ENCODE peak calls at places on chromosome 10, in eight cellular contexts. E is sigmoid colon, I is neural progenitor cell, X is GM12878, L is tibial artery, T is uterus, Z is gastrocnemius medialis, R is A549. C is an unnamed sample.

GRCh38 chr10:11869211-11869610 is 46.1 kb downstream of the PROSER2 start:
- DNase-seq in Z (no peak), X (no peak), R (no peak), I (no peak), E (no peak), T (no peak), L (no peak), C (no peak)

GRCh38 chr10:73850863-73851461 is 23.4 kb downstream of the CAMK2G start:
- DNase-seq in Z (no peak), X (no peak), L (peak), R (no peak), E (peak), T (peak), I (no peak), C (no peak)

GRCh38 chr10:78688945-78689935 is 379.5 kb upstream of the ZMIZ1 start:
- DNase-seq in L (peak), X (no peak), Z (peak), E (peak), I (peak), R (no peak), T (peak), C (no peak)

GRCh38 chr10:112716924-112717348 is 233.1 kb upstream of the TCF7L2 start:
- DNase-seq in X (no peak), Z (no peak), I (no peak), T (no peak), R (peak), E (no peak), L (no peak), C (no peak)

GRCh38 chr10:92778091-92778490 is 70.2 kb upstream of the EXOC6 start:
- DNase-seq in R (no peak), I (no peak), Z (no peak), T (no peak), E (no peak), L (no peak), X (no peak), C (no peak)

GRCh38 chr10:100185364-100186252 is at the start of gene ERLIN1:
- DNase-seq in X (peak), R (peak), T (peak), I (peak), E (peak), Z (peak), L (peak), C (peak)

GRCh38 chr10:46558411-46559185 is 2.1 kb upstream of the GPRIN2 start:
- DNase-seq in X (no peak), Z (no peak), T (no peak), E (peak), R (peak), I (no peak), L (peak), C (no peak)

GRCh38 chr10:6918305-6918704 is 338.2 kb upstream of the PRKCQ start:
- DNase-seq in T (peak), X (no peak), E (no peak), L (peak), Z (no peak), I (peak), R (no peak), C (no peak)

GRCh38 chr10:59470570-59470969 is 108.2 kb upstream of the FAM13C start:
- DNase-seq in T (no peak), X (no peak), E (no peak), Z (no peak), R (no peak), I (no peak), L (no peak), C (no peak)

GRCh38 chr10:107022600-107023354 is 141.7 kb downstream of the SORCS1 start:
- DNase-seq in R (no peak), Z (no peak), T (no peak), L (no peak), E (no peak), I (peak), X (no peak), C (no peak)

GRCh38 chr10:78470267-78471103 is 436.8 kb downstream of the RPS24 start:
- DNase-seq in E (no peak), R (no peak), T (no peak), I (no peak), L (no peak), X (no peak), Z (no peak), C (no peak)

GRCh38 chr10:103256613-103257012 is 10.9 kb downstream of the RPEL1 start:
- DNase-seq in L (no peak), Z (no peak), E (no peak), X (no peak), T (no peak), I (no peak), R (no peak), C (no peak)

GRCh38 chr10:131981429-131982184 is at the start of gene BNIP3:
- DNase-seq in E (peak), X (peak), T (peak), Z (peak), R (peak), I (peak), L (peak), C (peak)

GRCh38 chr10:131982796-131983195 is 1.1 kb upstream of the BNIP3 start:
- DNase-seq in Z (no peak), I (no peak), L (no peak), X (no peak), T (no peak), E (no peak), R (no peak), C (no peak)

GRCh38 chr10:131983780-131984179 is 2.1 kb upstream of the BNIP3 start:
- DNase-seq in Z (no peak), T (no peak), R (peak), X (no peak), I (no peak), L (no peak), E (no peak), C (peak)

GRCh38 chr10:131980757-131981428 is 830 bp downstream of the BNIP3 start:
- DNase-seq in R (no peak), L (no peak), X (no peak), I (peak), T (no peak), Z (no peak), E (peak), C (no peak)

GRCh38 chr10:131982185-131982756 is 548 bp upstream of the BNIP3 start:
- DNase-seq in E (no peak), I (no peak), L (no peak), X (no peak), T (no peak), R (peak), Z (no peak), C (no peak)
- H3K4me3 ChIP-seq in E (peak), I (peak), L (peak), X (peak), T (peak), R (peak), Z (peak), C (peak)

DNA sequence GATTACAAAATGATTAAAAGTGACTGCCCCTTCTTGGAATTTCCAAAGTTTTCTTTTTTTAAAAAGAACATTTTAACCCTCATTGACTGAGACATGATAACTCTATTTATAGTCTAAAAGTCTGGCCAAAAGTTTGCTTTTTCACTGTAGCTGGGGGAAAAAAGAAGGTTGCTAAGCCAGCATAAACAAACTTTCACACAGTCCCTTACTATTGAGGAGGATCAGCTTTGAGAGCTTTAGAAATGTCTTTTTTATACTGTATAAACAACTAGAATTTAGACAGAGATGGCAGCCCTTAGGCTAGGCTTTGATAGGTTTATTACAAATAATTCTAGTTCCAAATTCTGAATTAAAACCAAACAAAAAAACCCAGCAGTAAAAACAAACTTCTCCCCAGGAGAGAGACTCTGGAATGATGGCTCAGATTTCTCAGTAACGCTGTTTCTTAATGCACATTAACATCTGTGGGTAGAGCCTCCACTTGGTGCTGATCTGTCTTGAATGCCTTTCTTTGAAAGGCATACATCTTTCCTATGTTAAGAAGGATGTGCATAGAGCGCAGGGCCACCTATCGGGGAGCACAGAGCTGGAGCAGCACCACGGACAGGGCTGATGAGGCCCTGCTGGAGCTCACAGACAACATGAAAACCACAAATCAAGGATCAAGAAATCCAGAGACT is 100.9 kb upstream of the PDLIM1 start:
- DNase-seq in Z (no peak), X (no peak), I (peak), T (no peak), E (no peak), L (no peak), R (peak), C (peak)
- TF ChIP-seq CTCF in Z (no peak), X (peak), I (peak), T (no peak), E (no peak), L (no peak), R (no peak), C (peak)

GRCh38 chr10:101993836-101994235 is 62.1 kb downstream of the ARMH3 start:
- DNase-seq in T (no peak), I (no peak), E (no peak), X (no peak), R (no peak), L (no peak), Z (no peak), C (no peak)

GRCh38 chr10:101997803-101998202 is 58.2 kb downstream of the ARMH3 start:
- DNase-seq in T (no peak), R (no peak), I (no peak), L (no peak), Z (no peak), X (no peak), E (no peak), C (no peak)

GRCh38 chr10:102001435-102002068 is 54.4 kb downstream of the ARMH3 start:
- DNase-seq in E (no peak), X (peak), R (no peak), T (no peak), I (peak), Z (no peak), L (no peak), C (no peak)

DNA sequence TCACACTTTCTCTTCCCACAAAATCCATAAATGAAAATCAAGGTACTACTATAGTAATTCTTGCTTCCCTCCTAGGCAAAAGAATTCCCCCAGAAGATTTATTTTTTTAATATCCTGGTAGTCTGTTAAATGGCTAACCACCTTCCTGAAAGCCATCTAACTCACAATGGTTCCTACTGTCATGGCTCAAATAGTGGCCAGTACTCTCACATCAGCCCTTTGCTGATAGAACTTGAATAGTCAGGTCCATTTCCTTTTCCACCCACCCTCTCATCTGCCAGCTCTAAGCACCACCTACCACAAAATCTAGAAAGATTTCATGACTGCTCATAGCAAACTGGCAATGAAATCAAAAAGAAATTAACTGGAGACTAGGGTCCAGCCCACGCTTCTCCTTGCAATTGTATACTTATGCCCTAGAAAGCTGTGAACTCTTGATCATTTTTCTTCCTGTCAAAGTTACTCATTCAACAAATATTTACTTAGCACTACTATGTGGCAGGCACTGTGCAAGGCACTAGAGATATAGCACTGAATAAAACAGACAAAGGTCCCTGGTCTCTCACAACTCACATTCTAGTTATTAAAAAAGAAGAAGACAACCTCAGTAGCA is 60.4 kb downstream of the ARMH3 start:
- DNase-seq in Z (no peak), I (no peak), X (no peak), E (no peak), T (no peak), R (no peak), L (no peak), C (no peak)
- H3K27ac ChIP-seq in Z (no peak), I (no peak), X (peak), E (no peak), T (no peak), R (no peak), L (no peak), C (peak)

GRCh38 chr10:17226891-17227303 is 1.1 kb upstream of the VIM start:
- DNase-seq in E (peak), I (peak), X (no peak), T (no peak), L (no peak), R (no peak), Z (no peak), C (no peak)
- H3K4me3 ChIP-seq in E (no peak), I (peak), X (no peak), T (peak), L (peak), R (no peak), Z (peak), C (peak)

GRCh38 chr10:69318997-69319727 is 40.9 kb downstream of the HK1 start:
- DNase-seq in T (peak), L (peak), Z (peak), E (peak), I (peak), X (no peak), R (peak), C (no peak)

GRCh38 chr10:69317175-69318086 is 39.1 kb downstream of the HK1 start:
- DNase-seq in X (no peak), T (no peak), Z (no peak), L (no peak), E (no peak), R (no peak), I (no peak), C (no peak)

GRCh38 chr10:69319911-69320316 is 41.6 kb downstream of the HK1 start:
- DNase-seq in L (no peak), I (no peak), Z (no peak), X (no peak), E (no peak), R (no peak), T (no peak), C (no peak)

GRCh38 chr10:69316313-69317059 is 38.2 kb downstream of the HK1 start:
- DNase-seq in X (no peak), E (no peak), R (no peak), Z (no peak), L (peak), I (no peak), T (peak), C (no peak)

DNA sequence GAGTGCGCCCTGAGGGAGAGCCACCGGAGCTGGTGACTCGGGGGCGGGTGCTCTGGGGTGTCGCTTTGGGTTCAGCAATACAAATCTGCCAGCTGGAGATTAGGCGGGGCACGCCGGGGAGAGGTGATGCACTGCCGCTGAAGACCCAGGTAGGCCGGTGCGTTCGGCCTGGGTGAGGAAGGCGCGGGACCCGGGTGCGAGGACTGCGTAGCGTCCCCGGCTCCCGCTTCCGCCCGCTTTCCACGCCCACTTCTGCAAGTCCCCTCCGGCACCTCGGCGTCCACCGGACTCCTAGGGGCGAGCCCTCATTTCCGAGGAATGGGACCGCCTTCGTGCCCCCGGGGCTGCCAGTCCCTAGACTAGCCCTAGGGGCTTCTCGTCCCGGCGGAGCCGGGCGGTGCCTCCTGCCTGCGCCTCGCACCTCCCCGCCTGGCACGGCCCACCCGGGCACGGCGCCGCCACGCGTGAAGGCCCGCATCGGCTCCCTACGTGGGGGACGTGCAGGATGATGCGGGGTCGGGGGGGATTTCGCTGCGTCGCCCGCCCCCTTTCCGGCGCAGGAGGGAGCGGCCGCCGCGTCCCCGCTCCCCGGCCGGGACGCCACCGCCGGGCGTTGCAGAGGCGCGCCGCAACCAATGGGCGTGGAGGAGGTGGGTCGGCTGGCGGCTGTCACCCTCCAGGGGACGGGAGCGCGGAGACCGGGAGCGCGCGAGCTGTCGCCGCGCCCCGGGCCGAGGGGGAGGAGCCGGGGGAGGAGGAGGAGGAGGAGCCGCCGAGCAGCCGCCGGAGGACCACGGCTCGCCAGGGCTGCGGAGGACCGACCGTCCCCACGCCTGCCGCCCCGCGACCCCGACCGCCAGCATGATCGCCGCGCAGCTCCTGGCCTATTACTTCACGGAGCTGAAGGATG is 40.0 kb downstream of the HK1 start:
- DNase-seq in I (peak), R (peak), L (peak), E (peak), X (peak), Z (peak), T (peak), C (no peak)
- TF ChIP-seq CTCF in I (peak), R (no peak), L (no peak), E (no peak), X (no peak), Z (peak), T (no peak), C (no peak)

GRCh38 chr10:49023752-49024151 is 84.1 kb upstream of the LRRC18 start:
- DNase-seq in L (peak), Z (no peak), X (no peak), T (peak), I (no peak), E (no peak), R (no peak), C (peak)
- H3K27ac ChIP-seq in L (peak), Z (peak), X (no peak), T (peak), I (no peak), E (peak), R (no peak), C (no peak)

GRCh38 chr10:5387169-5387568 is 17.5 kb downstream of the TUBAL3 start:
- DNase-seq in X (no peak), L (no peak), E (no peak), Z (no peak), R (no peak), T (no peak), I (no peak), C (no peak)

GRCh38 chr10:5390607-5391205 is 13.9 kb downstream of the TUBAL3 start:
- DNase-seq in Z (no peak), I (no peak), T (no peak), E (no peak), X (no peak), R (no peak), L (no peak), C (no peak)

GRCh38 chr10:5381187-5381586 is 16.4 kb downstream of the UCN3 start:
- DNase-seq in Z (no peak), E (no peak), X (no peak), L (no peak), T (no peak), R (no peak), I (no peak), C (no peak)

GRCh38 chr10:5385224-5385623 is 19.4 kb downstream of the TUBAL3 start:
- DNase-seq in Z (no peak), L (no peak), E (no peak), X (no peak), I (no peak), R (no peak), T (no peak), C (no peak)
- H3K4me3 ChIP-seq in Z (no peak), L (no peak), E (no peak), X (no peak), I (no peak), R (no peak), T (no peak), C (no peak)

DNA sequence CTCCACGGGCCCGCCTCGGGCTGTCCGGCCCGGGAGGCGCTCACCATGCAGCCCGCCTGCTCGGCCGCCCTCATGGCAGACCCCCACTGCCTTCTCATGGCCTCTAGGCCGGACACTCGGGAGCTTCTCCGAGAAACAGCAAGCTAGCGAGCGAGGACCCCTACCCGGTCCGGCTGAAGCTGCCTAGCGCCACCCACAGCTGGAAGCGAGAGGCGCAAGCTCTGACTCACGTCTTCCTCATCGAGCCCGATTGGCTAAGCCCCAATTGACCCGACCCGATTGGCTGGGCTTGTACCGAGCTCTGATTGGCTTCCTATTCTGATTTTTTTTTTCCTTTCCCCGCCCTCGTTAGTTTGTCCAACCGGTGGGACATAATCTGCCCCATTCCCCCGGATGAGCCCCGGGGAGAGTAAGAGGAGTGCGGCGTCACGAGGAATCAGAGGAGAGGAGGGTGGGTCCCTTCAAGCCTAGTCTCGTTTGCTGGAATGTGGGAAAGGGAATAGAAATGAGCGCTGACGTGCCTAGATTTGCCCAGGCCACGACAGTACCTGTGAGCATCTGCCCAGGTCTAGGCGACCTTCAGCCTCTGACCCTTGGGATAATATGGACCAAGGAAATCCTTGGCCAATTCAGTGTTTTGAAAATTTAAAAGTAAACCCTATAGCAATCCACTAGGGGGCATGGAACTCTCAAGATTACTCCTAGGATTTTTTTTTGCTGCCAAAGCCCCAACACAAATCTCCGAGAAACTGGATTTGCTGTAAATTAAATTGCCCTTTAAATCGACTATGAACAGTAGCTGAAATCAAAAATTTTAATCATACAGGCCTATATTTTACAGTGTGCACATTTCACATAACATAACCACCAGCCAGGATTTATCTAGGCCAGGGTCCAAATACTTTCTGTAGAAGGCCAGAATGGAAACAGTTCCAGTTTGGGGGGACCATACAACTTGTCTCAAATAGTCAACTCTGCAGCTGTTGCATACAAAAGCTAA is at the start of gene TYSND1:
- DNase-seq in R (peak), I (peak), X (peak), E (peak), T (peak), Z (peak), L (peak), C (peak)
- TF ChIP-seq CTCF in R (peak), I (peak), X (peak), E (peak), T (peak), Z (peak), L (peak), C (peak)